ENCODE peak calls at places on chromosomes 3 and 15, in six cellular contexts. J is stimulated activated CD4-positive, alpha-beta T cell treated with anti-CD3 and anti-CD28 coated beads, Interleukin-4, amount 100 ng/mL, for 4 hours; G is mucosa of gallbladder; D is H9; T is glutamatergic neuron; Z is activated CD8-positive, alpha-beta memory T cell treated with anti-CD3 and anti-CD28 coated beads for 24 hours. Y is an unnamed sample.
A peak's percentile ranks its signal among the peaks of the same experiment; 100 is the strongest.

GRCh38 chr15:32855942-32856341 is 138.1 kb downstream of the GREM1 start:
- DNase-seq in T (no peak), G (no peak), J (no peak), Z (no peak), D (peak; percentile 59), Y (no peak)

GRCh38 chr3:180073561-180073960 is 36.8 kb upstream of the PEX5L start:
- DNase-seq in D (no peak), Z (no peak), T (no peak), G (no peak), J (no peak), Y (no peak)

GRCh38 chr15:51223771-51224229 is 114.6 kb downstream of the CYP19A1 start:
- DNase-seq in T (no peak), Z (no peak), J (no peak), D (no peak), G (no peak), Y (no peak)

GRCh38 chr3:152322756-152323155 is 54.0 kb downstream of the MBNL1 start:
- DNase-seq in G (no peak), T (no peak), J (no peak), D (no peak), Z (no peak), Y (no peak)

GRCh38 chr3:191170097-191170496 is 28.9 kb upstream of the OSTN start:
- DNase-seq in D (no peak), Z (no peak), T (no peak), J (no peak), G (no peak), Y (no peak)

GRCh38 chr15:68200016-68200861 is 4.9 kb downstream of the CALML4 start:
- DNase-seq in Z (no peak), G (no peak), T (no peak), D (no peak), J (no peak), Y (no peak)

GRCh38 chr3:32977842-32978241 is 26.4 kb downstream of the CCR4 start:
- DNase-seq in T (no peak), Z (no peak), G (no peak), J (no peak), D (no peak), Y (no peak)

GRCh38 chr3:134029256-134029733 is 430 bp downstream of the SLCO2A1 start:
- DNase-seq in D (peak; percentile 46), J (no peak), Z (peak; percentile 55), G (no peak), T (no peak), Y (peak; percentile 10)

GRCh38 chr15:93895976-93896770 is 335.2 kb upstream of the MCTP2 start:
- DNase-seq in G (no peak), J (no peak), T (no peak), Z (no peak), D (no peak), Y (no peak)

GRCh38 chr3:49469037-49469875 is 811 bp upstream of the DAG1 start:
- DNase-seq in Z (peak; percentile 57), T (peak; percentile 73), G (peak; percentile 72), J (no peak), D (peak; percentile 88), Y (no peak)

GRCh38 chr3:25428003-25428861 is at the start of gene RARB:
- DNase-seq in J (no peak), G (peak; percentile 86), D (peak; percentile 61), T (peak; percentile 39), Z (no peak), Y (peak; percentile 72)

GRCh38 chr15:69465253-69465652 is 12.6 kb downstream of the RPLP1 start:
- DNase-seq in T (no peak), G (no peak), Z (no peak), J (no peak), D (no peak), Y (no peak)

GRCh38 chr3:127670761-127671522 is 1.8 kb upstream of the ABTB1 start:
- DNase-seq in G (no peak), T (no peak), J (no peak), Z (peak; percentile 55), D (no peak), Y (no peak)

GRCh38 chr15:75923756-75924155 is 20.1 kb downstream of the FBXO22 start:
- DNase-seq in G (no peak), T (no peak), Z (no peak), D (no peak), J (no peak), Y (no peak)

GRCh38 chr15:76996076-76996525 is 1.2 kb downstream of the PSTPIP1 start:
- DNase-seq in D (no peak), J (no peak), T (no peak), Z (no peak), G (no peak), Y (no peak)

GRCh38 chr3:144900366-144900765 is 928.7 kb downstream of the DIPK2A start:
- DNase-seq in D (no peak), G (no peak), Z (no peak), T (no peak), J (no peak), Y (no peak)

GRCh38 chr3:150627557-150627956 is 24.4 kb downstream of the SELENOT start:
- DNase-seq in Z (no peak), T (no peak), D (no peak), J (no peak), G (no peak), Y (peak; percentile 82)

GRCh38 chr15:71201471-71201870 is 86.2 kb downstream of the THSD4 start:
- DNase-seq in J (no peak), T (peak; percentile 71), D (no peak), Z (no peak), G (no peak), Y (peak; percentile 99)

GRCh38 chr15:55742927-55743614 is at the start of gene PRTG:
- DNase-seq in J (no peak), T (peak; percentile 90), D (peak; percentile 76), Z (no peak), G (peak; percentile 33), Y (no peak)

GRCh38 chr3:46549989-46550388 is 16.1 kb downstream of the LRRC2 start:
- DNase-seq in Z (no peak), D (no peak), T (no peak), J (no peak), G (no peak), Y (no peak)

GRCh38 chr3:108412351-108412750 is 98.0 kb downstream of the MYH15 start:
- DNase-seq in T (no peak), Z (no peak), J (no peak), D (no peak), G (no peak), Y (no peak)

GRCh38 chr15:69996321-69996720 is 101.4 kb downstream of the TLE3 start:
- DNase-seq in D (no peak), J (no peak), G (no peak), Z (no peak), T (no peak), Y (peak; percentile 79)

GRCh38 chr3:158456114-158456513 is 114.9 kb upstream of the MLF1 start:
- DNase-seq in Z (no peak), T (no peak), G (no peak), J (no peak), D (no peak), Y (peak; percentile 80)